ENCODE peak calls at places on chromosomes 11 and 22, in eight cellular contexts. Y is CD8-positive, alpha-beta T cell; P is spleen; U is A549; H is NT2/D1; L is cardiac muscle cell; N is HCT116; S is uterus. R is an unnamed sample.

GRCh38 chr11:65113361-65113756 is 1.7 kb downstream of the TM7SF2 start:
- DNase-seq in U (no peak), P (no peak), N (no peak), S (peak; percentile 25), Y (no peak), H (no peak), L (no peak), R (no peak)

GRCh38 chr11:17473071-17473744 is 3.4 kb downstream of the ABCC8 start:
- DNase-seq in S (no peak), P (no peak), N (peak; percentile 68), H (peak; percentile 71), Y (no peak), U (peak; percentile 95), L (peak; percentile 65), R (no peak)

GRCh38 chr11:124481365-124482323 is 36.1 kb upstream of the OR8B8 start:
- DNase-seq in N (no peak), Y (no peak), U (peak; percentile 2), S (no peak), L (peak; percentile 7), H (peak; percentile 8), P (no peak), R (peak; percentile 10)

GRCh38 chr11:131816046-131816445 is 445.6 kb downstream of the NTM start:
- DNase-seq in S (no peak), L (no peak), P (no peak), N (no peak), U (no peak), H (no peak), Y (no peak), R (no peak)

GRCh38 chr22:43272301-43272700 is 70.9 kb downstream of the SCUBE1 start:
- DNase-seq in S (no peak), U (no peak), Y (no peak), P (no peak), L (no peak), H (no peak), N (no peak), R (no peak)

GRCh38 chr11:41789376-41789775 is 329.9 kb upstream of the LRRC4C start:
- DNase-seq in H (no peak), Y (no peak), N (no peak), U (no peak), S (no peak), L (no peak), P (no peak), R (no peak)

GRCh38 chr11:57092028-57092698 is 89.6 kb upstream of the LRRC55 start:
- DNase-seq in H (no peak), S (no peak), U (no peak), N (no peak), Y (no peak), L (no peak), P (peak; percentile 78), R (no peak)

GRCh38 chr11:96273507-96273906 is 69.5 kb downstream of the MAML2 start:
- DNase-seq in H (no peak), Y (no peak), L (no peak), N (no peak), U (no peak), S (no peak), P (no peak), R (no peak)

GRCh38 chr11:2555891-2556290 is 111.1 kb downstream of the KCNQ1 start:
- DNase-seq in N (no peak), P (peak; percentile 24), L (no peak), S (no peak), H (no peak), U (no peak), Y (no peak), R (no peak)

GRCh38 chr11:27806122-27806521 is 105.9 kb upstream of the BDNF start:
- DNase-seq in U (no peak), H (no peak), S (no peak), L (no peak), Y (no peak), P (no peak), N (no peak), R (no peak)

GRCh38 chr11:44899959-44900358 is 50.7 kb downstream of the TP53I11 start:
- DNase-seq in H (peak; percentile 71), P (no peak), S (peak; percentile 51), U (peak; percentile 27), N (peak; percentile 48), L (peak; percentile 41), Y (no peak), R (peak; percentile 33)

GRCh38 chr22:45483918-45484499 is 18.7 kb upstream of the FBLN1 start:
- DNase-seq in U (no peak), S (no peak), N (no peak), H (no peak), L (no peak), Y (no peak), P (peak; percentile 7), R (no peak)

GRCh38 chr11:86818466-86819282 is 18.3 kb downstream of the PRSS23 start:
- DNase-seq in N (peak; percentile 52), U (peak; percentile 60), P (no peak), Y (no peak), L (peak; percentile 79), H (peak; percentile 39), S (no peak), R (peak; percentile 57)

GRCh38 chr11:1481483-1481825 is 5.1 kb downstream of the MOB2 start:
- DNase-seq in S (peak; percentile 53), N (no peak), L (no peak), Y (no peak), H (no peak), P (no peak), U (no peak), R (no peak)

DNA sequence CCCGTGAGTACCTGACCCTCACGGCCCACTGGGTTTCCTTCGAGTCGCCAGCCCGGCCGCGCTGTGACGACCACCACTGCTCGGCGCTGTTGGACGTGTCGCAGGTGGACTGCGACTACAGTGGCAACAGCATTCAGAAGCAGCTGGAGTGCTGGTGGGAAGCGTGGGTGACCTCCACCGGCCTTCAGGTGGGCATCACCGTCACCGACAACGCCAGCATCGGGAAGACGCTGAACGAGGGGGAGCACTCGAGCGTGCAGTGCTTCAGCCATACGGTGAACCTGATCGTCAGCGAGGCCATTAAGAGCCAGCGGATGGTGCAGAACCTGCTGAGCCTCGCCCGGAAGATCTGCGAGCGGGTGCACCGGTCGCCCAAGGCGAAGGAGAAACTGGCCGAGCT is 32.2 kb downstream of the ZBED4 start:
- DNase-seq in U (no peak), S (no peak), P (no peak), H (no peak), N (no peak), L (no peak), Y (no peak), R (no peak)
- H3K9me3 ChIP-seq in U (no peaks in the 10 kb centered on the region), S (no peaks in the 10 kb centered on the region), P (peaks cover 5% of the 10 kb centered on the region), H (peaks cover 12% of the 10 kb centered on the region), N (peaks cover 12% of the 10 kb centered on the region), L (peaks cover 3% of the 10 kb centered on the region), Y (no peaks in the 10 kb centered on the region), R (peaks cover 52% of the 10 kb centered on the region)

DNA sequence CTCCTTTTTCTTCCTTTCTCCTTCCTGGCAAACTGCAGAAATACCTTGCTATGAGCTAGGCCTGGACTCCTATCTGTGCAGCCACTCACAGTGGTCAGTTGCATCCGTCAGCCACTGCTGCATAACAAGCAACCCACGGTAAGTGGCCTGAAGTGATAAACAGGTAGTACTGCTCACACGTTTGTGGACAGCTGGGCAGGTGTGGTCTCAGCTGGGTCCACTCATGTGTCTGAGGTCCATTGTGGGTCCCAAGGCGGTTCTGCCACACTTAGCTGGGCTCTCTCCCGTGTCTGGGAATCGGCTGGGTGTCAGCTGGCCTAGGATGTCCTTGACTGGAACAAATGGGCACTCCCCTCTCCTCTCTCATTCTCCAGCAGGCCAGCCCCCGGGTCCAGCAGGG is 109.3 kb downstream of the BRD1 start:
- DNase-seq in Y (no peak), L (no peak), S (no peak), U (no peak), H (no peak), N (no peak), P (no peak), R (no peak)
- H3K9me3 ChIP-seq in Y (no peaks in the 10 kb centered on the region), L (no peaks in the 10 kb centered on the region), S (no peaks in the 10 kb centered on the region), U (no peaks in the 10 kb centered on the region), H (no peaks in the 10 kb centered on the region), N (no peaks in the 10 kb centered on the region), P (no peaks in the 10 kb centered on the region), R (peaks cover 13% of the 10 kb centered on the region)

GRCh38 chr22:47295226-47295901 is 532.9 kb downstream of the TBC1D22A start:
- DNase-seq in U (no peak), P (no peak), L (no peak), N (no peak), H (no peak), S (peak; percentile 1), Y (no peak), R (no peak)
- H3K9me3 ChIP-seq in U (no peaks in the 10 kb centered on the region), P (no peaks in the 10 kb centered on the region), L (no peaks in the 10 kb centered on the region), N (no peaks in the 10 kb centered on the region), H (no peaks in the 10 kb centered on the region), S (no peaks in the 10 kb centered on the region), Y (no peaks in the 10 kb centered on the region), R (peaks cover 21% of the 10 kb centered on the region)

GRCh38 chr11:66510990-66511339 is 530 bp downstream of the BBS1 start:
- DNase-seq in L (no peak), P (no peak), S (no peak), N (no peak), U (peak; percentile 21), Y (no peak), H (no peak), R (no peak)
- H3K9me3 ChIP-seq in L (no peaks in the 10 kb centered on the region), P (no peaks in the 10 kb centered on the region), S (no peaks in the 10 kb centered on the region), N (no peaks in the 10 kb centered on the region), U (no peaks in the 10 kb centered on the region), Y (no peaks in the 10 kb centered on the region), H (no peaks in the 10 kb centered on the region), R (no peaks in the 10 kb centered on the region)

R was measured in AG04450.